ENCODE peak calls at places on chromosomes 2 and 18, in nine cellular contexts. Z, U, D, S, N, C, J, I and P are unnamed samples.
A peak's percentile ranks its signal among the peaks of the same experiment; 100 is the strongest.

GRCh38 chr2:101790856-101791255 is 93.3 kb downstream of the MAP4K4 start:
- DNase-seq in C (no peak), Z (peak; percentile 55), U (no peak), D (no peak), N (no peak), J (no peak), S (no peak), I (peak; percentile 71), P (no peak)

GRCh38 chr2:97722227-97722626 is 8.9 kb downstream of the ZAP70 start:
- DNase-seq in Z (no peak), J (no peak), S (no peak), N (no peak), U (no peak), D (no peak), I (no peak), C (no peak), P (no peak)

GRCh38 chr2:152409691-152410597 is 75.0 kb downstream of the FMNL2 start:
- DNase-seq in N (no peak), I (peak; percentile 82), C (no peak), D (no peak), S (peak; percentile 13), U (no peak), Z (no peak), J (no peak), P (no peak)

GRCh38 chr18:3885209-3885792 is 435.3 kb downstream of the TGIF1 start:
- DNase-seq in D (no peak), J (no peak), U (no peak), N (no peak), S (no peak), I (no peak), Z (no peak), C (peak; percentile 59), P (no peak)

GRCh38 chr2:101967826-101968498 is 23.8 kb upstream of the IL1R2 start:
- DNase-seq in I (peak; percentile 46), N (no peak), C (no peak), S (no peak), J (no peak), U (no peak), Z (peak; percentile 48), D (no peak), P (no peak)

GRCh38 chr18:58805482-58806187 is 59.0 kb upstream of the ZNF532 start:
- DNase-seq in S (no peak), C (no peak), D (no peak), Z (no peak), J (no peak), I (no peak), U (no peak), N (no peak), P (no peak)

GRCh38 chr2:16091576-16092282 is 151.4 kb downstream of the MYCN start:
- DNase-seq in C (no peak), U (no peak), I (no peak), J (no peak), S (no peak), Z (no peak), N (no peak), D (no peak), P (no peak)

GRCh38 chr2:19140463-19141208 is 217.8 kb downstream of the OSR1 start:
- DNase-seq in J (no peak), N (no peak), D (no peak), I (peak; percentile 93), U (no peak), C (no peak), Z (no peak), S (peak; percentile 88), P (no peak)

GRCh38 chr2:22355816-22356433 is 1029.1 kb upstream of the KLHL29 start:
- DNase-seq in C (peak; percentile 2), D (peak; percentile 86), I (peak; percentile 25), U (no peak), S (no peak), J (peak; percentile 11), Z (no peak), N (peak; percentile 87), P (peak; percentile 5)

GRCh38 chr2:129880971-129881370 is 98.5 kb upstream of the RAB6C start:
- DNase-seq in J (no peak), I (no peak), U (no peak), D (no peak), C (no peak), N (no peak), S (no peak), Z (no peak), P (no peak)

GRCh38 chr2:129192117-129192516 is 787.3 kb upstream of the RAB6C start:
- DNase-seq in N (no peak), J (no peak), D (no peak), U (no peak), I (no peak), S (no peak), Z (no peak), C (no peak), P (no peak)

GRCh38 chr18:34322365-34323289 is 97.9 kb upstream of the NOL4 start:
- DNase-seq in J (peak; percentile 43), N (peak; percentile 38), S (peak; percentile 42), Z (no peak), U (no peak), D (peak; percentile 66), C (peak; percentile 3), I (peak; percentile 74), P (no peak)

GRCh38 chr2:39020383-39020782 is 100.5 kb downstream of the SOS1 start:
- DNase-seq in I (no peak), Z (no peak), S (no peak), D (no peak), U (no peak), N (no peak), J (no peak), C (no peak), P (no peak)

GRCh38 chr18:54530285-54530684 is 60.8 kb upstream of the DYNAP start:
- DNase-seq in I (no peak), J (no peak), N (no peak), Z (no peak), U (no peak), S (no peak), C (no peak), D (no peak), P (no peak)

GRCh38 chr2:232174662-232175061 is 203.9 kb upstream of the ALPP start:
- DNase-seq in D (no peak), J (no peak), S (no peak), C (no peak), N (no peak), Z (no peak), I (no peak), U (no peak), P (no peak)

GRCh38 chr2:52083214-52083613 is 1051.3 kb upstream of the NRXN1 start:
- DNase-seq in J (no peak), U (no peak), I (no peak), N (no peak), D (no peak), Z (no peak), S (no peak), C (no peak), P (no peak)

GRCh38 chr2:75522543-75523312 is 38.0 kb downstream of the EVA1A start:
- DNase-seq in S (no peak), D (no peak), N (no peak), U (no peak), C (no peak), J (no peak), Z (no peak), I (no peak), P (no peak)

GRCh38 chr2:241703128-241703604 is 1.3 kb downstream of the ING5 start:
- DNase-seq in I (peak; percentile 23), Z (no peak), N (no peak), S (no peak), C (no peak), J (no peak), U (no peak), D (no peak), P (no peak)

GRCh38 chr2:119234021-119235019 is 10.7 kb downstream of the STEAP3 start:
- DNase-seq in C (no peak), U (no peak), J (no peak), I (peak; percentile 29), D (peak; percentile 74), S (peak; percentile 39), Z (no peak), N (no peak), P (no peak)

GRCh38 chr2:234334146-234334545 is 162.7 kb downstream of the ARL4C start:
- DNase-seq in D (no peak), Z (no peak), U (no peak), N (no peak), J (no peak), S (no peak), C (no peak), I (peak; percentile 2), P (no peak)